ENCODE peak calls at places on chromosomes 4 and X, in eight cellular contexts. U is stomach, J is adrenal gland, E is cardiac muscle cell, Y is aorta, H is suprapubic skin, G is heart right ventricle, F is tibial artery. B is an unnamed sample. For H3K4me1, the result is how much of the 10 kb centered on the place peaks cover.

GRCh38 chr4:3037957-3038451 is 36.3 kb downstream of the HTT-AS start:
- DNase-seq in U (no peak), J (peak), E (peak), Y (no peak), H (no peak), G (peak), F (peak), B (peak)

GRCh38 chrX:7334253-7334935 is 186.4 kb upstream of the PUDP start:
- DNase-seq in U (no peak), J (no peak), E (no peak), Y (no peak), H (no peak), G (no peak), F (no peak), B (no peak)

GRCh38 chr4:77785669-77786068 is 33.5 kb downstream of the CNOT6L start:
- DNase-seq in U (no peak), J (no peak), E (no peak), Y (no peak), H (no peak), G (no peak), F (no peak), B (no peak)

GRCh38 chr4:187668683-187669082 is 326.9 kb upstream of the ZFP42 start:
- DNase-seq in U (no peak), J (no peak), E (no peak), Y (no peak), H (no peak), G (no peak), F (no peak), B (no peak)

GRCh38 chr4:80462537-80463207 is 127.1 kb downstream of the CFAP299 start:
- DNase-seq in U (no peak), J (no peak), E (no peak), Y (no peak), H (no peak), G (no peak), F (no peak), B (no peak)

GRCh38 chr4:94758700-94759399 is 1.1 kb downstream of the BMPR1B start:
- DNase-seq in U (no peak), J (no peak), E (peak), Y (no peak), H (no peak), G (no peak), F (no peak), B (no peak)

GRCh38 chrX:9785252-9785943 is 831 bp upstream of the SHROOM2 start:
- DNase-seq in U (no peak), J (no peak), E (peak), Y (no peak), H (no peak), G (no peak), F (no peak), B (no peak)

GRCh38 chr4:37648084-37648817 is 37.9 kb downstream of the RELL1 start:
- DNase-seq in U (peak), J (peak), E (no peak), Y (peak), H (peak), G (peak), F (no peak), B (no peak)

GRCh38 chr4:21769404-21770147 is 179.0 kb downstream of the KCNIP4 start:
- DNase-seq in U (no peak), J (no peak), E (no peak), Y (no peak), H (no peak), G (no peak), F (no peak), B (no peak)

GRCh38 chr4:184450743-184451142 is 23.6 kb downstream of the IRF2 start:
- DNase-seq in U (no peak), J (no peak), E (no peak), Y (no peak), H (no peak), G (no peak), F (no peak), B (no peak)

GRCh38 chr4:184448828-184449227 is 25.5 kb downstream of the IRF2 start:
- DNase-seq in U (no peak), J (peak), E (no peak), Y (peak), H (no peak), G (no peak), F (no peak), B (peak)

GRCh38 chr4:184447664-184448063 is 26.7 kb downstream of the IRF2 start:
- DNase-seq in U (no peak), J (no peak), E (no peak), Y (no peak), H (no peak), G (no peak), F (no peak), B (peak)

GRCh38 chr4:184451726-184452125 is 22.6 kb downstream of the IRF2 start:
- DNase-seq in U (no peak), J (no peak), E (no peak), Y (no peak), H (no peak), G (no peak), F (no peak), B (no peak)

GRCh38 chr4:184450045-184450444 is 24.3 kb downstream of the IRF2 start:
- DNase-seq in U (no peak), J (no peak), E (no peak), Y (no peak), H (no peak), G (no peak), F (no peak), B (peak)
- H3K4me1 ChIP-seq in U (half or more), J (half or more), E (under half), Y (under half), H (half or more), G (half or more), F (under half), B (half or more)

GRCh38 chr4:11698846-11699590 is 270.3 kb upstream of the HS3ST1 start:
- DNase-seq in U (no peak), J (no peak), E (no peak), Y (no peak), H (no peak), G (no peak), F (no peak), B (no peak)
- H3K4me1 ChIP-seq in U (under half), J (under half), E (under half), Y (under half), H (under half), G (under half), F (under half), B (under half)

GRCh38 chr4:119302073-119302832 is 19.7 kb downstream of the FABP2 start:
- DNase-seq in U (no peak), J (peak), E (no peak), Y (no peak), H (no peak), G (no peak), F (no peak), B (no peak)
- H3K4me1 ChIP-seq in U (under half), J (under half), E (under half), Y (under half), H (under half), G (under half), F (under half), B (under half)

GRCh38 chr4:41366911-41367517 is 110.3 kb downstream of the UCHL1 start:
- DNase-seq in U (no peak), J (no peak), E (no peak), Y (no peak), H (no peak), G (no peak), F (no peak), B (peak)
- H3K4me1 ChIP-seq in U (under half), J (under half), E (under half), Y (under half), H (under half), G (half or more), F (under half), B (under half)

GRCh38 chr4:123603165-123603564 is 206.6 kb downstream of the SPRY1 start:
- DNase-seq in U (peak), J (no peak), E (peak), Y (no peak), H (no peak), G (no peak), F (no peak), B (peak)
- H3K4me1 ChIP-seq in U (under half), J (under half), E (under half), Y (under half), H (under half), G (under half), F (under half), B (under half)